ENCODE peak calls at places on chromosomes 7 and 10, in five cellular contexts. One of them, this sample, is unnamed.

GRCh38 chr7:115676080-115676479 is 354.5 kb downstream of the TFEC start:
- DNase-seq in coronary artery: no peak
- DNase-seq in epithelial cell of proximal tubule: no peak
- DNase-seq in esophagus squamous epithelium: no peak
- DNase-seq in HCT116: peak
- DNase-seq in this sample: no peak

GRCh38 chr7:43615558-43616145 is 32.7 kb downstream of the STK17A start:
- DNase-seq in epithelial cell of proximal tubule: no peak
- DNase-seq in coronary artery: no peak
- DNase-seq in HCT116: no peak
- DNase-seq in esophagus squamous epithelium: no peak
- DNase-seq in this sample: no peak

GRCh38 chr7:74544706-74545469 is 91.2 kb downstream of the GTF2IRD1 start:
- DNase-seq in HCT116: peak
- DNase-seq in esophagus squamous epithelium: no peak
- DNase-seq in epithelial cell of proximal tubule: no peak
- DNase-seq in coronary artery: no peak
- DNase-seq in this sample: peak

GRCh38 chr7:19024261-19024660 is 93.2 kb downstream of the TWIST1 start:
- DNase-seq in HCT116: no peak
- DNase-seq in coronary artery: no peak
- DNase-seq in epithelial cell of proximal tubule: peak
- DNase-seq in esophagus squamous epithelium: no peak
- DNase-seq in this sample: no peak

GRCh38 chr10:99548041-99548530 is 15.3 kb downstream of the NKX2-3 start:
- DNase-seq in coronary artery: no peak
- DNase-seq in esophagus squamous epithelium: no peak
- DNase-seq in HCT116: peak
- DNase-seq in epithelial cell of proximal tubule: no peak
- DNase-seq in this sample: no peak

GRCh38 chr7:46003161-46003560 is 82.1 kb upstream of the IGFBP3 start:
- DNase-seq in HCT116: no peak
- DNase-seq in epithelial cell of proximal tubule: no peak
- DNase-seq in coronary artery: no peak
- DNase-seq in esophagus squamous epithelium: no peak
- DNase-seq in this sample: no peak

GRCh38 chr7:96397936-96398596 is 76.2 kb upstream of the SLC25A13 start:
- DNase-seq in epithelial cell of proximal tubule: no peak
- DNase-seq in coronary artery: no peak
- DNase-seq in HCT116: no peak
- DNase-seq in esophagus squamous epithelium: no peak
- DNase-seq in this sample: no peak

GRCh38 chr10:31262672-31263071 is 56.3 kb upstream of the ZEB1 start:
- DNase-seq in HCT116: no peak
- DNase-seq in epithelial cell of proximal tubule: no peak
- DNase-seq in coronary artery: no peak
- DNase-seq in esophagus squamous epithelium: no peak
- DNase-seq in this sample: no peak

GRCh38 chr7:2522780-2523433 is 3.3 kb downstream of the LFNG start:
- DNase-seq in epithelial cell of proximal tubule: peak
- DNase-seq in HCT116: peak
- DNase-seq in coronary artery: no peak
- DNase-seq in esophagus squamous epithelium: no peak
- DNase-seq in this sample: peak

GRCh38 chr10:120336910-120337540 is 120.0 kb upstream of the PLPP4 start:
- DNase-seq in coronary artery: no peak
- DNase-seq in epithelial cell of proximal tubule: no peak
- DNase-seq in HCT116: peak
- DNase-seq in esophagus squamous epithelium: no peak
- DNase-seq in this sample: peak

GRCh38 chr7:45511721-45512422 is 62.3 kb upstream of the ADCY1 start:
- DNase-seq in HCT116: no peak
- DNase-seq in coronary artery: no peak
- DNase-seq in esophagus squamous epithelium: no peak
- DNase-seq in epithelial cell of proximal tubule: no peak
- DNase-seq in this sample: no peak

GRCh38 chr10:110774069-110775021 is 97.4 kb upstream of the PDCD4 start:
- DNase-seq in esophagus squamous epithelium: no peak
- DNase-seq in HCT116: peak
- DNase-seq in coronary artery: no peak
- DNase-seq in epithelial cell of proximal tubule: peak
- DNase-seq in this sample: no peak

GRCh38 chr10:88879754-88880286 is at the start of gene STAMBPL1:
- DNase-seq in HCT116: no peak
- DNase-seq in coronary artery: no peak
- DNase-seq in esophagus squamous epithelium: peak
- DNase-seq in epithelial cell of proximal tubule: no peak
- DNase-seq in this sample: peak

GRCh38 chr7:155523168-155523675 is 23.1 kb downstream of the CNPY1 start:
- DNase-seq in esophagus squamous epithelium: no peak
- DNase-seq in epithelial cell of proximal tubule: no peak
- DNase-seq in coronary artery: no peak
- DNase-seq in HCT116: no peak
- DNase-seq in this sample: no peak

GRCh38 chr7:88615336-88615735 is 144.2 kb upstream of the ZNF804B start:
- DNase-seq in coronary artery: no peak
- DNase-seq in epithelial cell of proximal tubule: no peak
- DNase-seq in HCT116: no peak
- DNase-seq in esophagus squamous epithelium: no peak
- DNase-seq in this sample: no peak

GRCh38 chr10:42754155-42755027 is 28.2 kb upstream of the BMS1 start:
- DNase-seq in esophagus squamous epithelium: no peak
- DNase-seq in HCT116: no peak
- DNase-seq in epithelial cell of proximal tubule: no peak
- DNase-seq in coronary artery: no peak
- DNase-seq in this sample: peak

GRCh38 chr7:45881759-45882464 is 6.4 kb upstream of the IGFBP1 start:
- DNase-seq in epithelial cell of proximal tubule: peak
- DNase-seq in coronary artery: peak
- DNase-seq in esophagus squamous epithelium: no peak
- DNase-seq in HCT116: no peak
- DNase-seq in this sample: no peak

GRCh38 chr7:724298-724697 is 2.2 kb upstream of the DNAAF5 start:
- DNase-seq in epithelial cell of proximal tubule: no peak
- DNase-seq in coronary artery: no peak
- DNase-seq in HCT116: no peak
- DNase-seq in esophagus squamous epithelium: no peak
- DNase-seq in this sample: no peak

GRCh38 chr10:29326886-29327789 is 38.3 kb downstream of the LYZL1 start:
- DNase-seq in HCT116: no peak
- DNase-seq in coronary artery: no peak
- DNase-seq in esophagus squamous epithelium: no peak
- DNase-seq in epithelial cell of proximal tubule: no peak
- DNase-seq in this sample: no peak

DNA sequence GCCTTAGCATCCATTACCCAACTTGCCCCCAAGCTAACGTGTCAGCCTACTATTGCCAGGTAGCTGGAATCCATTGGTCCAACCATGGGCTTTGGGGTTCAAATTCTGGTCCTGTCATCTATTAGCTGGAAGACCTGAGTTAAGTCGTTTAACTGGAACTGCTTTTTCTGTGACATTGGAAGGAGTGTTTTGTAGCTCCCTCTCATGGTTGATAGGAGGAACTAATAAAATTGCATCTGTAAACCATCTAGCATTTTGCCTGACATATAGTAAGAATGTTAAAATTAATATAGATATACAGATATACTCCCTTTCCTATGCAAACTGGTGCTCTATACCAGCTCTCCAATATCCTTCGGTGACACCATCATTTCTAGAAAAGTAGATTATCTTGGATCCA is 23.8 kb upstream of the SLF2 start:
- DNase-seq in HCT116: peak
- DNase-seq in epithelial cell of proximal tubule: no peak
- DNase-seq in esophagus squamous epithelium: no peak
- DNase-seq in coronary artery: no peak
- DNase-seq in this sample: no peak
- TF ChIP-seq CTCF in HCT116: peak
- TF ChIP-seq CTCF in epithelial cell of proximal tubule: peak
- TF ChIP-seq CTCF in esophagus squamous epithelium: peak
- TF ChIP-seq CTCF in coronary artery: no peak
- TF ChIP-seq CTCF in this sample: no peak

DNA sequence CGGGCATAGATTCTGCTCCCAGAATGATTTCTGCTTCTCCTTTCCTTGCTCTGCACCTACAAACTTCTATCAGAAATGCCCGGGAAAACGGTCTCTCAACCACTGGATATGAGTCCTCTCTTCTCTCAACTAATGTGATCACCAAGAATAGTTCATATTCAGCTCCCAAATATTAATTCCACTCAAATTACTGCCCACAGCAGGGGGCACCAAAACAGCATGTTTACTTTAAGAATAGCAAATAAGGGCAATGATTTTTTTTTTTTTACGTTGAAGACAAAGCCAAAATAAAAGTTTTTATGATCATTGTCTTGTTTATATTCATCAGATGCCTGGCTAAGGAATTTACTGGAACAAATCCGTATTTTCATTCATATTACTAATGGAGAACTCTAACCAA is 94.9 kb upstream of the PRSS1 start:
- DNase-seq in coronary artery: no peak
- DNase-seq in esophagus squamous epithelium: no peak
- DNase-seq in HCT116: no peak
- DNase-seq in epithelial cell of proximal tubule: no peak
- DNase-seq in this sample: peak
- TF ChIP-seq CTCF in coronary artery: no peak
- TF ChIP-seq CTCF in esophagus squamous epithelium: no peak
- TF ChIP-seq CTCF in HCT116: peak
- TF ChIP-seq CTCF in epithelial cell of proximal tubule: no peak
- TF ChIP-seq CTCF in this sample: no peak

DNA sequence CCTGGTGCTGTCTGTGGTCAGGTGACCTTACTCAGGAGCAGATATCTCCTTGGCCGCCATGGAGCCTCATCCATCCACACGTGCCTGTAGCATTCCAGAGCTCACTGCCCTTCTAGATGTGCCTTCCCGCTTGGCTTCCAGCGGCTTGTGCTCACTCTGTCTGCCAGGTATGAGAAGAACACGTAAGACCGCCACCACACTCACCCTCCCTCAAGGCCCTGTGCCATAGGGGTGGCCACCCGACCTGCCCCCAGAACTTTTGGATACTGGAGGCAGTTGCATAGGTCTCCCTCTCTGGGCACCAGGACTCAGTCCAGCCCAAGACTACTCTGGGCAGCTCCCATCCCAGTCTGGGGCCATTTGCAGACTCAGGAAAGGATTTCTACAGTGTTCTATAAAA is 4.1 kb downstream of the MARVELD1 start:
- DNase-seq in epithelial cell of proximal tubule: no peak
- DNase-seq in coronary artery: no peak
- DNase-seq in HCT116: no peak
- DNase-seq in esophagus squamous epithelium: no peak
- DNase-seq in this sample: no peak
- TF ChIP-seq CTCF in epithelial cell of proximal tubule: no peak
- TF ChIP-seq CTCF in coronary artery: no peak
- TF ChIP-seq CTCF in HCT116: no peak
- TF ChIP-seq CTCF in esophagus squamous epithelium: no peak
- TF ChIP-seq CTCF in this sample: no peak

DNA sequence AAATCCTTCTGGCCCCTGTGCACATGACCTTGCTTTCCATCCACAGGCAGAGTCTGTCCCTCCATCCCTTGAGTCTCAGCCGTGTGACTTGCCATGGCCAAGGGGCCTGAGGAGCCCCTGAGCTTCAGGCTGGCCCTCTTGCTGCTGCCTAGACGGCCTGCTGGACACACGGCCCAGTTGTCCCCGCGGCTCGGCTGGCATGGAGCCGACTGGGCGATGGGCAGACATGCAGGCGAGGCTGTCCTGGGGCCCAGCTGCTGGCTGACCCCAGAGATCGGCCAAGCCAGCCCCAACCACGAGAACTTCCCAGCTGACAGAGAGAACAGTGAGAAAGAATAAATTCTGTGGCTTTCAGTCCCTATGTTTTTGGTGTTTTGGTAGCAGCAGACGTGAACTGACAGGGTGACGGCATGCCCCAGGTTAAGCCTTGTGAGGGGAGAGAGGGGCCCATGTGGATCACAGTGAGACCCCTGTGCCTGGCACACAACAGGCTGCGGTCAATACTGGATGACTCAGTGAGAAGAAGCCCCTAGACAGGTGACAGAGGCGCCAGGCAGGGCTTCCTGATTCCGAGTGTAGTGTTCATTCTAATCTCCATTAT is 11.7 kb downstream of the PRKAG2 start:
- DNase-seq in HCT116: no peak
- DNase-seq in coronary artery: no peak
- DNase-seq in epithelial cell of proximal tubule: no peak
- DNase-seq in esophagus squamous epithelium: no peak
- DNase-seq in this sample: no peak
- TF ChIP-seq CTCF in HCT116: no peak
- TF ChIP-seq CTCF in coronary artery: no peak
- TF ChIP-seq CTCF in epithelial cell of proximal tubule: no peak
- TF ChIP-seq CTCF in esophagus squamous epithelium: no peak
- TF ChIP-seq CTCF in this sample: no peak